ENCODE peak calls at places on chromosomes 6 and 20, in four cellular contexts. U, B, K and H are unnamed samples.

GRCh38 chr20:17938889-17939619 is 29.5 kb downstream of the SNX5 start:
- DNase-seq in U (peak; percentile 78), B (peak; percentile 57), K (no peak), H (peak; percentile 34)

GRCh38 chr6:164113637-164114036 is 699.1 kb downstream of the QKI start:
- DNase-seq in U (no peak), B (no peak), K (no peak), H (no peak)

GRCh38 chr6:147774856-147775255 is 266.4 kb downstream of the SAMD5 start:
- DNase-seq in U (no peak), B (no peak), K (no peak), H (no peak)

GRCh38 chr20:45346851-45347250 is 1.4 kb downstream of the SDC4 start:
- DNase-seq in U (no peak), B (no peak), K (no peak), H (no peak)

GRCh38 chr20:64244870-64245603 is 10.5 kb upstream of the PCMTD2 start:
- DNase-seq in U (no peak), B (peak; percentile 5), K (no peak), H (peak; percentile 20)

GRCh38 chr20:44406572-44407100 is 51.1 kb downstream of the HNF4A start:
- DNase-seq in U (peak; percentile 77), B (no peak), K (no peak), H (no peak)

GRCh38 chr6:16800942-16801341 is 39.7 kb upstream of the ATXN1 start:
- DNase-seq in U (no peak), B (no peak), K (no peak), H (no peak)

GRCh38 chr6:158459726-158460125 is 100.2 kb upstream of the TMEM181 start:
- DNase-seq in U (no peak), B (no peak), K (no peak), H (no peak)

GRCh38 chr20:34715384-34715783 is 11.2 kb downstream of the TP53INP2 start:
- DNase-seq in U (no peak), B (no peak), K (no peak), H (no peak)

GRCh38 chr6:106546322-106547052 is 82.8 kb downstream of the RTN4IP1 start:
- DNase-seq in U (no peak), B (no peak), K (no peak), H (no peak)

GRCh38 chr6:37323568-37323967 is 30.2 kb upstream of the RNF8 start:
- DNase-seq in U (no peak), B (no peak), K (no peak), H (no peak)

GRCh38 chr20:57092112-57092899 is 174.1 kb downstream of the BMP7 start:
- DNase-seq in U (peak; percentile 51), B (no peak), K (no peak), H (no peak)

GRCh38 chr6:36110863-36111262 is 19.4 kb upstream of the MAPK13 start:
- DNase-seq in U (no peak), B (no peak), K (no peak), H (no peak)

GRCh38 chr6:139173172-139173571 is 38.3 kb downstream of the HECA start:
- DNase-seq in U (no peak), B (no peak), K (no peak), H (no peak)

GRCh38 chr20:4871486-4871885 is 129.8 kb downstream of the SLC23A2 start:
- DNase-seq in U (no peak), B (no peak), K (no peak), H (no peak)

GRCh38 chr20:16423311-16424212 is 149.7 kb downstream of the KIF16B start:
- DNase-seq in U (no peak), B (no peak), K (no peak), H (no peak)

GRCh38 chr6:43286995-43287716 is 10.9 kb upstream of the SLC22A7 start:
- DNase-seq in U (no peak), B (no peak), K (no peak), H (no peak)

GRCh38 chr6:149897855-149898744 is at the start of gene RAET1E:
- DNase-seq in U (peak; percentile 31), B (no peak), K (no peak), H (peak; percentile 84)

GRCh38 chr6:149545258-149545753 is 537 bp downstream of the PPIL4 start:
- DNase-seq in U (peak; percentile 55), B (peak; percentile 42), K (peak; percentile 6), H (peak; percentile 42)

GRCh38 chr20:21505810-21506530 is 7.9 kb downstream of the NKX2-2 start:
- DNase-seq in U (peak; percentile 45), B (no peak), K (no peak), H (no peak)

GRCh38 chr20:33685328-33686007 is 717 bp downstream of the E2F1 start:
- DNase-seq in U (peak; percentile 72), B (peak; percentile 16), K (no peak), H (no peak)
- TF ChIP-seq POLR2A in U (no peak), B (no peak), K (no peak), H (no peak)

DNA sequence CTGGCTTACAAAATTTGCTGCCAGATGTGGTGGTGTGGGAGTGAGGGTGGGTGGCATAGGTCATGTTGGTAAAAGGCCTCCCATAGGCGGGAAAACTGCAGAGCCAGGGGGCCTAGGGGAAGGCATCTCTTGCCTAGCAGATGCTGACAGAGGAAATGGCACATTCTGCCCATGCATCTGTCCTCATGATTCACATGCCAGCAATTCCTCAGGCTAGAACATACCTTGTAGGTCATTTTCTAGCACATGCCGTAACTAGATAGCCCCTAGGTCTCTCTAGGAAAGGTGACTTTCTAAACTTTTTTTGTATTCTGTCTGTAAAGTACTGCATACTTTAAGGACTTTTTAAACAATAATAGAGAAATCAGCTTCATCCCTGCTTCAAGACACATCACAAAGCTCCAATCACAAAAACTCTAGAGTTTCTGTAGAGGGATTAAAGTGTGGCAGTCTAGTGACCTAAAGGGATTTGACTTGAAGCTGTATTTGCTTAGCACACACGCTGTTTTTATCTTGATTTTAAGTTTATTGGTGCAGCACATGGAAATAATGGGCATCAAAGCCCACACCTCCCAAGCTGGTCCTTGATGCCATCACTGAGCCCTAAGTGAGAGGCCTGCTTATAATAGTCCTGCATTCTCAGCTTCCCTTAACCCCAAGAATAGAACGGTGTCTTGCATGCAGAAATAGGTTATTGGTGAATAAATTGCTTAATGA is 55.2 kb downstream of the ANKEF1 start:
- DNase-seq in U (no peak), B (no peak), K (no peak), H (no peak)
- TF ChIP-seq CTCF in U (no peak), B (no peak), K (no peak), H (no peak)

DNA sequence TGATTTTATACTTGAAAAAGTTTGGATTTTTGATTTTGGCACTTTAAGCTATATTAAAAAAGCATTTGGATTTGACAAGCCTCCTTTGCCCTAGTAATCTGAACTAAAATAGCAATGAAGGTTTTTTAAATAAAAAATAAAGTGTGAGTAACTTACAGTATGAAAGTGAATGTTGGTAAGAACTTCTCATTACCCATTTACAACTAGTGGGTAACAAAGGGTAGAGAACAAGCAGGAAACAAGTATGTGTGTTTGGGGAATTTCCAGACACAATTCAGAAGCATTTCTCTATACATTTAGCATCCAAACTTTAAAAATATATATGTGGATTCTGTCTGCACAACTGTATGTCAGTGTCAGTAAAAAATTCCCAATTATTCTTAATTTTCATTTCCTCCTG is 2.9 kb downstream of the TMEM30A start:
- DNase-seq in U (no peak), B (no peak), K (no peak), H (no peak)
- H3K4me3 ChIP-seq in U (peak overlapping the region; percentile 88), B (no peak overlapping the region), K (peak overlapping the region; percentile 92), H (no peak overlapping the region)

DNA sequence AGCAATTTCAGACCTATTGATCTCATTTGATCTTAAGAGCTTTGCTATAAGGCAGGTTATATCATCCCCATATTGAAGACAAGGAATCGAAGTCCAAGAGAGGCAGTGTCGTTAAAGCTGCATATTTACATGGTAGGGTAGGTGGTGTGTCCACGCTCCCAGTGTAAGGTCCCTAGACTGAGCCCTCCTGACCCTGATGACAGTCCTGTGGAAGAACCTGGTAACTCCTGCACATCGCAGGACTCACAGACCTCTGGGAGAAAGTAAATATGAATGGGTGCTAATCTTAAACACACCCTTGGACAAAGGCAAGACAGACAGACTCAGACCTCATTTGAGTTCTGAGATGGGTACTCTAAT is 602 bp upstream of the HLA-DPB1 start:
- DNase-seq in U (no peak), B (no peak), K (no peak), H (no peak)
- TF ChIP-seq POLR2A in U (no peak), B (no peak), K (no peak), H (no peak)